ENCODE peak calls at places on chromosome 9, in six cellular contexts. O is HL-60, H is SK-N-SH, F is HCT116, R is Panc1, J is HepG2. L is an unnamed sample.

GRCh38 chr9:69131682-69132081 is 42.4 kb upstream of the TJP2 start:
- DNase-seq in R (no peak), J (peak; percentile 93), F (no peak), H (no peak), O (no peak), L (no peak)

GRCh38 chr9:110830495-110830894 is 161.9 kb downstream of the MUSK start:
- DNase-seq in F (no peak), H (no peak), J (no peak), R (no peak), O (no peak), L (no peak)

GRCh38 chr9:134537891-134538520 is 103.6 kb upstream of the COL5A1 start:
- DNase-seq in H (no peak), F (no peak), R (no peak), O (no peak), J (no peak), L (no peak)

GRCh38 chr9:126952180-126952960 is 37.8 kb downstream of the RALGPS1 start:
- DNase-seq in H (no peak), F (no peak), J (no peak), O (peak; percentile 30), R (no peak), L (no peak)

GRCh38 chr9:131461166-131461565 is 41.6 kb upstream of the POMT1 start:
- DNase-seq in R (no peak), F (no peak), H (no peak), J (no peak), O (no peak), L (no peak)

GRCh38 chr9:95055851-95056551 is 261.5 kb downstream of the FANCC start:
- DNase-seq in F (no peak), O (no peak), R (no peak), J (no peak), H (peak; percentile 70), L (no peak)

GRCh38 chr9:113154471-113154870 is 3.7 kb downstream of the SLC31A2 start:
- DNase-seq in F (no peak), H (no peak), J (no peak), R (no peak), O (peak; percentile 69), L (no peak)

GRCh38 chr9:70303268-70303667 is 44.5 kb downstream of the SMC5 start:
- DNase-seq in R (no peak), J (no peak), F (no peak), H (no peak), O (no peak), L (no peak)

GRCh38 chr9:12539602-12540001 is 153.6 kb upstream of the TYRP1 start:
- DNase-seq in F (no peak), H (no peak), O (no peak), J (no peak), R (no peak), L (no peak)

GRCh38 chr9:72984990-72985389 is 32.1 kb upstream of the ALDH1A1 start:
- DNase-seq in O (no peak), H (no peak), R (no peak), J (no peak), F (no peak), L (no peak)

GRCh38 chr9:11149065-11149464 is 536.3 kb upstream of the PTPRD start:
- DNase-seq in J (no peak), R (no peak), O (no peak), F (no peak), H (no peak), L (peak; percentile 75)

GRCh38 chr9:70113403-70114022 is 69.9 kb downstream of the MAMDC2 start:
- DNase-seq in F (peak; percentile 48), J (peak; percentile 23), H (peak; percentile 47), O (peak; percentile 49), R (no peak), L (peak; percentile 82)

DNA sequence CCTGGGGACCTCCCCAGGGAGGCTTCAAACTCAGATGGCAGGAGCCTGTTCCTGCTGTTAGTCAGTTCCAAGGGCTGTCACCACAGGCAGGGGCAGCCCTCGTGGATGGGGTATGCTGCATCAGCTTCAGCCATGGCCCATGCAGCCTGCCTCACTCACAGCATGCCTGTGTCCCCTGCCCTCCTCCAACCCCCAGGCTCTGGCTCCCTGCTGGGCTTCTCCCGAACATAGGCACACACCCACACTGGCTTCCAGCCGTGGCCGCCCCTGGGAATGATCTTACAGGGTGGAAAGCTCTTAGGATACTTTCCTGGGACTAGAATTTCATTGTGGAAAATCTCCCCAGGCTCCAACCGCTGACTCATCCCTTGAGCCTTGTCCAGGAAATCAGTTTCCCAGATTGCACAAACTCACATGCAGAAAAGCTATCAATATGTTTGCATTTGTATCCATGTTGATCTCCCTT is 163.8 kb downstream of the SEC61B start:
- DNase-seq in F (peak; percentile 22), O (no peak), R (no peak), J (no peak), H (no peak), L (no peak)
- H3K27ac ChIP-seq in F (no peak overlapping the region), O (no peak overlapping the region), R (no peak overlapping the region), J (no peak overlapping the region), H (peak overlapping the region; percentile 41), L (no peak overlapping the region)

GRCh38 chr9:22976454-22976853 is 529.8 kb downstream of the DMRTA1 start:
- DNase-seq in J (no peak), R (no peak), O (no peak), H (no peak), F (no peak), L (no peak)
- TF ChIP-seq REST in J (no peak), R (no peak), O (no peak), H (no peak), F (no peak), L (no peak)

GRCh38 chr9:35920004-35920658 is 10.8 kb downstream of the SPAAR start:
- DNase-seq in H (no peak), R (no peak), J (peak; percentile 36), F (no peak), O (peak; percentile 24), L (no peak)
- H3K27ac ChIP-seq in H (no peak overlapping the region), R (no peak overlapping the region), J (peak overlapping the region; percentile 46), F (no peak overlapping the region), O (no peak overlapping the region), L (no peak overlapping the region)

GRCh38 chr9:4131946-4132345 is 167.9 kb downstream of the GLIS3 start:
- DNase-seq in R (no peak), O (no peak), H (no peak), F (no peak), J (no peak), L (no peak)
- TF ChIP-seq REST in R (no peak), O (no peak), H (no peak), F (no peak), J (no peak), L (no peak)

GRCh38 chr9:136674786-136675349 is 12.2 kb downstream of the EGFL7 start:
- DNase-seq in O (no peak), F (no peak), H (no peak), R (no peak), J (peak; percentile 82), L (no peak)
- H3K27ac ChIP-seq in O (no peak overlapping the region), F (peak overlapping the region; percentile 24), H (no peak overlapping the region), R (no peak overlapping the region), J (no peak overlapping the region), L (no peak overlapping the region)

DNA sequence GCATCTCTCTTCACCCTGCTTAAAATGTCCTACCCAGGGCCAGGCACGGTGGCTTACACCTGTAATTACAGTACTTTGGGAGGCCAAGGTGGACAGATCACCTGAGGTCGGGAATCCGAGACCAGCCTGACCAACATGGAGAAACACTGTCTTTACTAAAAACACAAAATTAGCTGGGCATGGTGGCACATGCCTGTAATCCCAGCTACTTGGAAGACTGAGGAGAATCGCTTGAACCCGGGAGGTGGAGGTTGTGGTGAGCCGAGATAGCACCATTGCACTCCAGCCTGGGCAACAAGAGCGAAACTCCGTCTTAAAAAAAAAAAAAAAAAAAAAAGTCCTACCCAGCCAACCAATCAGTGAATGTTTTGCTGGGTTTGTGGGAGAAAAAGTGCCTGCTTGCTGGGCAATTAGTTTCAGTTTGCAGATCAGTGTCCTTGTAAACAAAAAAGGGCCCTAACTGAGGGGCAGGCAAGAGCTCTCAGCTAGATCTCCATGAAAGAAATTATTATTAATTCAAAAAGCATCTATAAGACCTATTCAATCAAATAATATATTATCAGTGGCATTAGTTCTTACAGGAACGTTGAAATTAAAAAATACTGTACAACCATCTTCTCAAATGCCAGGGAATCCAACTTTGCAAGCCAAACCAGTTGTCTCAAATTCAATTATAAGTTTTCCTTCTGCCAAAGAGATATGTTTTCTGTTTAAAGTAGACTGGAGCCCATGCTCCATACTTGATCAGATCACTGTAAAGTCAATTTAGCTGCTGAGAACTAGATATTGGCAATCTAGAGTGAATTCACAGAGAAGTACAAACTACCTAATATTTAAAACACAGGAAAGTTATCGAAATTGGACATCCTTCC is 3.9 kb downstream of the MEGF9 start:
- DNase-seq in J (peak; percentile 81), H (peak; percentile 39), O (peak; percentile 60), F (peak; percentile 52), R (no peak), L (peak; percentile 23)
- TF ChIP-seq REST in J (no peak), H (no peak), O (no peak), F (no peak), R (no peak), L (no peak)

DNA sequence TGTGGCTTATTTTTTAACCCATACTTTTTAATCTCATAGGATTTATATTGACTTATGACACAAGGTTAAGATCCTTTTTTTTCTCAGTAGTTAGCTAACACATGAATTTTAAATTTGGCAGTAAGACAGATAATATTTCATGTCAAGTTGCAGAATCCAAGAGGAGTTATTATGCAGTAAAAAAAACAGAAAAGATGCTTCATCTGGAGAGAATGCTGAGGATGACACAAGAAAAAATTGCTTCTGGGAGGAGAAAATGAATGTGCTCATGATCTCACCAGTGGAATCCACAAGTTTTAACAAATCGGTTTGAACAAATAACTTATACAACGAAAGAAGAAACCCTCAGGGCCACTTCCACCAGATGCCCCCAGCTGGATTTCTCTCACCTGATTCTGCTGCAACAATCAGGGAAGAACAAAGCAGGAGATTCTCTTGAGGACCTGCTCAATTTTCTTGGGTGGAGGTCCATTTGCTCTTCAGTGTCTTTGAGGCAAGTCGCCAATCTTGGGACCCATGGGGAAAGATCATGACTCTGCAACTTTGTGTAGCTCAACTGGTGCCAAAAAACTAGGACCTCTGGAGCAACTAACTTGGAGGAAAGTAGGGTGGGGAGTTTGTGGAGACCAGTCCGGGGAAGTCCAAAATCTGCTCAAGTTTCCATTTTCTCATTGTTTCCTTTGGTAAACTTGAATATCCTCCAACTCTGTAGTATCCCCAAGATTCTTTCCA is 50.5 kb upstream of the TNFSF15 start:
- DNase-seq in H (no peak), J (no peak), R (no peak), F (no peak), O (no peak), L (no peak)
- H3K27ac ChIP-seq in H (peak overlapping the region; percentile 62), J (no peak overlapping the region), R (no peak overlapping the region), F (no peak overlapping the region), O (no peak overlapping the region), L (no peak overlapping the region)

DNA sequence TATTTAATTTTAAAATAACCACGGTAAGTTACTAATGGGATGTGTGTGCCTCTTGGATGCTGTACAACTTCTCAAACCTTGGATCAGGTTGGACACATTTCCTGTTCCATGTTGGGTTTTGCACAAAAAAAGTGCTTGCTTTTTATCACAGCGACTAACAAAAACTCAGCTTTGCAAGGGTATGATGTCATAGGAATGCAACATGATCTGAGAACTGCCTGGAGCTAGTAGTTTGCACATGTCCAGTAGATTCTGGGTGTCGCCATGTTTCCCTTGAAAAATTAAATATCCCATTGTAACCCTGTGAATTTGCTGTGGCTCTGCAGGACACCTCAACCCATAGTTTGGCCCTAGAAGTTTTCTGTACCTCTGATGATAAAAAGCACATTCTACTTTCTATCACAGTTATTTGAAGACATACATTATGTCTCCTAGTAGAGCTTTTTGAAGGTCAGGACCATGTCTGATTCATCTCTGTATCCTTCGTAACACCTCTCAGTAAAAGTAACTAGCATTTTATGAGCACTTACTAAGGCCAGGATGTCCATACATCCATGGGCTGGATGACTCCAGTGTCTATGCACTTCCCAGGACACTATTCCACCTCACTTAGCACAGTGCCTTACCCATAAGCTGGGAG is 11.5 kb upstream of the FRMPD1 start:
- DNase-seq in R (no peak), F (no peak), H (no peak), O (no peak), J (no peak), L (no peak)
- TF ChIP-seq REST in R (no peak), F (no peak), H (no peak), O (no peak), J (no peak), L (no peak)

L was measured in GM23338.